ENCODE peak calls at places on chromosomes 16 and 17, in five cellular contexts. One of them, this sample, is unnamed.

GRCh38 chr17:72850410-72850809 is 242.1 kb downstream of the SLC39A11 start:
- DNase-seq in left ventricle myocardium inferior: no peak
- DNase-seq in choroid plexus epithelial cell: peak
- DNase-seq in CD8-positive, alpha-beta T cell: no peak
- DNase-seq in AG04450: peak
- DNase-seq in this sample: no peak

GRCh38 chr16:63617990-63618763 is 1503.7 kb downstream of the CDH11 start:
- DNase-seq in left ventricle myocardium inferior: peak
- DNase-seq in choroid plexus epithelial cell: no peak
- DNase-seq in CD8-positive, alpha-beta T cell: no peak
- DNase-seq in AG04450: no peak
- DNase-seq in this sample: no peak

GRCh38 chr16:48562475-48562874 is 47.5 kb downstream of the N4BP1 start:
- DNase-seq in left ventricle myocardium inferior: no peak
- DNase-seq in choroid plexus epithelial cell: no peak
- DNase-seq in CD8-positive, alpha-beta T cell: no peak
- DNase-seq in AG04450: no peak
- DNase-seq in this sample: no peak

GRCh38 chr16:48720266-48720665 is 110.3 kb upstream of the N4BP1 start:
- DNase-seq in left ventricle myocardium inferior: no peak
- DNase-seq in choroid plexus epithelial cell: peak
- DNase-seq in CD8-positive, alpha-beta T cell: no peak
- DNase-seq in AG04450: no peak
- DNase-seq in this sample: no peak

GRCh38 chr17:74444406-74444805 is 12.5 kb downstream of the GPRC5C start:
- DNase-seq in left ventricle myocardium inferior: peak
- DNase-seq in choroid plexus epithelial cell: no peak
- DNase-seq in CD8-positive, alpha-beta T cell: no peak
- DNase-seq in AG04450: no peak
- DNase-seq in this sample: no peak

GRCh38 chr16:19540241-19540970 is 15.1 kb upstream of the VPS35L start:
- DNase-seq in left ventricle myocardium inferior: no peak
- DNase-seq in choroid plexus epithelial cell: no peak
- DNase-seq in CD8-positive, alpha-beta T cell: no peak
- DNase-seq in AG04450: no peak
- DNase-seq in this sample: no peak

GRCh38 chr17:12536472-12536871 is 129.2 kb upstream of the MYOCD start:
- DNase-seq in left ventricle myocardium inferior: no peak
- DNase-seq in choroid plexus epithelial cell: peak
- DNase-seq in CD8-positive, alpha-beta T cell: no peak
- DNase-seq in AG04450: no peak
- DNase-seq in this sample: no peak

GRCh38 chr16:50635505-50636392 is 45.4 kb downstream of the SNX20 start:
- DNase-seq in left ventricle myocardium inferior: no peak
- DNase-seq in choroid plexus epithelial cell: no peak
- DNase-seq in CD8-positive, alpha-beta T cell: no peak
- DNase-seq in AG04450: no peak
- DNase-seq in this sample: no peak

GRCh38 chr16:83958137-83958810 is 5.2 kb downstream of the OSGIN1 start:
- DNase-seq in left ventricle myocardium inferior: no peak
- DNase-seq in choroid plexus epithelial cell: no peak
- DNase-seq in CD8-positive, alpha-beta T cell: no peak
- DNase-seq in AG04450: no peak
- DNase-seq in this sample: no peak

GRCh38 chr17:45648642-45649041 is 135.5 kb upstream of the CRHR1 start:
- DNase-seq in left ventricle myocardium inferior: no peak
- DNase-seq in choroid plexus epithelial cell: no peak
- DNase-seq in CD8-positive, alpha-beta T cell: no peak
- DNase-seq in AG04450: no peak
- DNase-seq in this sample: no peak

GRCh38 chr17:8226536-8227237 is 16.3 kb upstream of the AURKB start:
- DNase-seq in left ventricle myocardium inferior: peak
- DNase-seq in choroid plexus epithelial cell: peak
- DNase-seq in CD8-positive, alpha-beta T cell: no peak
- DNase-seq in AG04450: peak
- DNase-seq in this sample: peak

GRCh38 chr16:85935957-85936760 is 37.2 kb downstream of the IRF8 start:
- DNase-seq in left ventricle myocardium inferior: no peak
- DNase-seq in choroid plexus epithelial cell: peak
- DNase-seq in CD8-positive, alpha-beta T cell: peak
- DNase-seq in AG04450: no peak
- DNase-seq in this sample: peak

GRCh38 chr16:49431591-49432290 is 58.1 kb downstream of the C16orf78 start:
- DNase-seq in left ventricle myocardium inferior: no peak
- DNase-seq in choroid plexus epithelial cell: no peak
- DNase-seq in CD8-positive, alpha-beta T cell: no peak
- DNase-seq in AG04450: no peak
- DNase-seq in this sample: no peak

GRCh38 chr16:68086336-68086821 is 1.2 kb downstream of the NFATC3 start:
- DNase-seq in left ventricle myocardium inferior: no peak
- DNase-seq in choroid plexus epithelial cell: peak
- DNase-seq in CD8-positive, alpha-beta T cell: no peak
- DNase-seq in AG04450: no peak
- DNase-seq in this sample: no peak

GRCh38 chr17:42667088-42667951 is 8.2 kb downstream of the TUBG2 start:
- DNase-seq in left ventricle myocardium inferior: no peak
- DNase-seq in choroid plexus epithelial cell: peak
- DNase-seq in CD8-positive, alpha-beta T cell: no peak
- DNase-seq in AG04450: no peak
- DNase-seq in this sample: no peak

GRCh38 chr16:27595993-27596392 is 46.0 kb downstream of the KATNIP start:
- DNase-seq in left ventricle myocardium inferior: no peak
- DNase-seq in choroid plexus epithelial cell: no peak
- DNase-seq in CD8-positive, alpha-beta T cell: no peak
- DNase-seq in AG04450: no peak
- DNase-seq in this sample: no peak

GRCh38 chr16:57894390-57895080 is 76.4 kb downstream of the CNGB1 start:
- DNase-seq in left ventricle myocardium inferior: no peak
- DNase-seq in choroid plexus epithelial cell: no peak
- DNase-seq in CD8-positive, alpha-beta T cell: no peak
- DNase-seq in AG04450: no peak
- DNase-seq in this sample: no peak

GRCh38 chr16:80407265-80407987 is 133.4 kb upstream of the DYNLRB2 start:
- DNase-seq in left ventricle myocardium inferior: no peak
- DNase-seq in choroid plexus epithelial cell: no peak
- DNase-seq in CD8-positive, alpha-beta T cell: no peak
- DNase-seq in AG04450: no peak
- DNase-seq in this sample: no peak

GRCh38 chr16:15775663-15776304 is 81.0 kb downstream of the MYH11 start:
- DNase-seq in left ventricle myocardium inferior: no peak
- DNase-seq in choroid plexus epithelial cell: peak
- DNase-seq in CD8-positive, alpha-beta T cell: no peak
- DNase-seq in AG04450: no peak
- DNase-seq in this sample: no peak
- TF ChIP-seq CTCF in left ventricle myocardium inferior: no peak
- TF ChIP-seq CTCF in choroid plexus epithelial cell: no peak
- TF ChIP-seq CTCF in CD8-positive, alpha-beta T cell: no peak
- TF ChIP-seq CTCF in AG04450: no peak
- TF ChIP-seq CTCF in this sample: no peak

GRCh38 chr17:66855204-66855603 is 20.3 kb downstream of the CACNG5 start:
- DNase-seq in left ventricle myocardium inferior: no peak
- DNase-seq in choroid plexus epithelial cell: no peak
- DNase-seq in CD8-positive, alpha-beta T cell: no peak
- DNase-seq in AG04450: no peak
- DNase-seq in this sample: no peak
- TF ChIP-seq CTCF in left ventricle myocardium inferior: peak
- TF ChIP-seq CTCF in choroid plexus epithelial cell: peak
- TF ChIP-seq CTCF in CD8-positive, alpha-beta T cell: peak
- TF ChIP-seq CTCF in AG04450: no peak
- TF ChIP-seq CTCF in this sample: no peak

GRCh38 chr17:688100-688989 is 26.3 kb downstream of the VPS53 start:
- DNase-seq in left ventricle myocardium inferior: no peak
- DNase-seq in choroid plexus epithelial cell: peak
- DNase-seq in CD8-positive, alpha-beta T cell: no peak
- DNase-seq in AG04450: no peak
- DNase-seq in this sample: no peak
- TF ChIP-seq CTCF in left ventricle myocardium inferior: peak
- TF ChIP-seq CTCF in choroid plexus epithelial cell: peak
- TF ChIP-seq CTCF in CD8-positive, alpha-beta T cell: no peak
- TF ChIP-seq CTCF in AG04450: peak
- TF ChIP-seq CTCF in this sample: no peak

GRCh38 chr17:17108681-17109049 is 66.4 kb downstream of the MPRIP start:
- DNase-seq in left ventricle myocardium inferior: peak
- DNase-seq in choroid plexus epithelial cell: no peak
- DNase-seq in CD8-positive, alpha-beta T cell: no peak
- DNase-seq in AG04450: no peak
- DNase-seq in this sample: no peak

GRCh38 chr17:17107891-17108680 is 65.8 kb downstream of the MPRIP start:
- DNase-seq in left ventricle myocardium inferior: peak
- DNase-seq in choroid plexus epithelial cell: no peak
- DNase-seq in CD8-positive, alpha-beta T cell: no peak
- DNase-seq in AG04450: no peak
- DNase-seq in this sample: no peak

GRCh38 chr17:17110520-17110919 is 68.3 kb downstream of the MPRIP start:
- DNase-seq in left ventricle myocardium inferior: no peak
- DNase-seq in choroid plexus epithelial cell: no peak
- DNase-seq in CD8-positive, alpha-beta T cell: no peak
- DNase-seq in AG04450: no peak
- DNase-seq in this sample: no peak

GRCh38 chr17:17109896-17110295 is 67.6 kb downstream of the MPRIP start:
- DNase-seq in left ventricle myocardium inferior: no peak
- DNase-seq in choroid plexus epithelial cell: no peak
- DNase-seq in CD8-positive, alpha-beta T cell: peak
- DNase-seq in AG04450: no peak
- DNase-seq in this sample: no peak

DNA sequence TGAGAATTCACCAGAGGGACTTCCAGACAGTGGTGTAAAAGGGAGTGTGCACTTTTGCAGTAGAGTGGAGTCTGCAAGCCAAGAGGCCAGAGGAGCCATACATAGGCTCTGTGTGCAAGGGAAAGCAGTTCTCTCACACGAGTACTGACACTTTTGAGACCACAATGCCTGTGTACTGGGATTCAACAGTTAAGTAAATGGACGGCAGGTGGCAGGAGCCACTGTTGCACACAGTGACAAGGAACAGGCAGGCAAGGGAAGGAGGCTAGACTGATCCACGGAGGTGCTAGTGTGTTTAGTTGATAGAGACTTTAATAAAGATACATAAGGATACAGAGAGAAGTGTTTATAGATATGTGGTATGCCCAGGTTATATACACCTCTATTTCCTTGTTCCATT is 67.0 kb downstream of the MPRIP start:
- DNase-seq in left ventricle myocardium inferior: peak
- DNase-seq in choroid plexus epithelial cell: no peak
- DNase-seq in CD8-positive, alpha-beta T cell: no peak
- DNase-seq in AG04450: no peak
- DNase-seq in this sample: no peak
- TF ChIP-seq CTCF in left ventricle myocardium inferior: peak
- TF ChIP-seq CTCF in choroid plexus epithelial cell: no peak
- TF ChIP-seq CTCF in CD8-positive, alpha-beta T cell: no peak
- TF ChIP-seq CTCF in AG04450: peak
- TF ChIP-seq CTCF in this sample: no peak